ENCODE peak calls at places on chromosomes 1 and 21, in four cellular contexts. N is A549, A is esophagus muscularis mucosa, W is transverse colon. M is an unnamed sample.

GRCh38 chr1:75937034-75937433 is 4.8 kb upstream of the ASB17 start:
- DNase-seq in A (no peak), W (no peak), N (no peak), M (no peak)

GRCh38 chr1:60958001-60958400 is 124.4 kb upstream of the NFIA start:
- DNase-seq in N (no peak), A (no peak), W (no peak), M (no peak)

GRCh38 chr1:45205910-45206721 is at the start of gene ZSWIM5:
- DNase-seq in N (peak; percentile 52), A (no peak), W (peak; percentile 71), M (peak; percentile 85)

GRCh38 chr1:11062965-11063401 is 3.2 kb upstream of the SRM start:
- DNase-seq in A (no peak), N (no peak), W (no peak), M (no peak)

GRCh38 chr1:8263806-8264205 is 54.1 kb upstream of the SLC45A1 start:
- DNase-seq in N (no peak), W (no peak), A (no peak), M (no peak)

GRCh38 chr1:86648255-86648654 is 56.1 kb upstream of the SH3GLB1 start:
- DNase-seq in A (no peak), N (no peak), W (no peak), M (no peak)

GRCh38 chr1:148309940-148310500 is 157.9 kb upstream of the NBPF11 start:
- DNase-seq in A (no peak), W (no peak), N (no peak), M (no peak)

GRCh38 chr1:84510668-84511067 is 4.3 kb upstream of the GNG5 start:
- DNase-seq in N (no peak), W (no peak), A (no peak), M (no peak)

GRCh38 chr1:153932071-153932592 is 9.4 kb upstream of the GATAD2B start:
- DNase-seq in W (no peak), A (no peak), N (no peak), M (no peak)

GRCh38 chr21:39502631-39503030 is 50.9 kb downstream of the SH3BGR start:
- DNase-seq in A (no peak), N (no peak), W (no peak), M (no peak)

GRCh38 chr1:103525607-103526507 is at the start of gene RNPC3:
- DNase-seq in W (peak; percentile 91), N (peak; percentile 84), A (peak; percentile 96), M (peak; percentile 92)

GRCh38 chr1:185044981-185045792 is at the start of gene RNF2:
- DNase-seq in W (peak; percentile 84), N (peak; percentile 75), A (peak; percentile 93), M (peak; percentile 83)

GRCh38 chr1:42981406-42981805 is 22.7 kb upstream of the SLC2A1 start:
- DNase-seq in A (no peak), W (no peak), N (no peak), M (no peak)

GRCh38 chr1:224615861-224616760 is at the start of gene CNIH3:
- DNase-seq in N (peak; percentile 56), W (no peak), A (no peak), M (peak; percentile 32)

GRCh38 chr1:44696789-44697188 is 22.3 kb downstream of the ARMH1 start:
- DNase-seq in W (no peak), N (no peak), A (no peak), M (no peak)

GRCh38 chr1:90616395-90616794 is 100.7 kb downstream of the BARHL2 start:
- DNase-seq in W (no peak), N (peak; percentile 31), A (no peak), M (no peak)

GRCh38 chr1:224513787-224514209 is 79.2 kb upstream of the WDR26 start:
- DNase-seq in A (peak; percentile 95), W (peak; percentile 89), N (peak; percentile 76), M (peak; percentile 84)

GRCh38 chr1:5297199-5297877 is 642.9 kb downstream of the AJAP1 start:
- DNase-seq in W (no peak), A (no peak), N (no peak), M (no peak)

GRCh38 chr21:28186604-28187003 is 806.1 kb downstream of the LTN1 start:
- DNase-seq in N (no peak), A (no peak), W (no peak), M (no peak)

GRCh38 chr1:74316302-74316701 is 81.1 kb downstream of the TNNI3K start:
- DNase-seq in W (no peak), A (no peak), N (no peak), M (no peak)

GRCh38 chr21:42624936-42625335 is 28.5 kb upstream of the PDE9A start:
- DNase-seq in A (no peak), W (no peak), N (no peak), M (no peak)

GRCh38 chr1:236139495-236139894 is 2.8 kb upstream of the GPR137B start:
- DNase-seq in W (no peak), A (no peak), N (no peak), M (no peak)

GRCh38 chr21:46089285-46089684 is 8.6 kb upstream of the COL6A2 start:
- DNase-seq in A (peak; percentile 84), N (no peak), W (no peak), M (no peak)

GRCh38 chr1:18770799-18771198 is 88.7 kb downstream of the TAS1R2 start:
- DNase-seq in N (no peak), A (no peak), W (no peak), M (no peak)

GRCh38 chr1:5404412-5405203 is 587.6 kb downstream of the NPHP4 start:
- DNase-seq in A (no peak), W (no peak), N (no peak), M (no peak)

GRCh38 chr1:165501975-165502358 is 41.8 kb upstream of the LRRC52 start:
- DNase-seq in W (no peak), A (peak; percentile 90), N (no peak), M (no peak)

GRCh38 chr1:244049142-244049968 is 1.7 kb upstream of the ZBTB18 start:
- DNase-seq in N (no peak), W (peak; percentile 62), A (no peak), M (peak; percentile 33)

GRCh38 chr1:201009967-201010645 is 13.4 kb downstream of the KIF21B start:
- DNase-seq in A (no peak), N (no peak), W (no peak), M (no peak)

GRCh38 chr1:243525085-243525487 is 269.2 kb downstream of the SDCCAG8 start:
- DNase-seq in A (no peak), N (peak; percentile 31), W (no peak), M (no peak)

GRCh38 chr1:2611034-2611501 is 21.7 kb downstream of the MMEL1 start:
- DNase-seq in A (no peak), W (peak; percentile 77), N (no peak), M (no peak)

GRCh38 chr1:20426923-20427322 is 59.1 kb downstream of the CAMK2N1 start:
- DNase-seq in W (no peak), N (peak; percentile 31), A (no peak), M (no peak)

GRCh38 chr1:4081806-4082645 is 182.0 kb upstream of the C1orf174 start:
- DNase-seq in A (no peak), N (no peak), W (no peak), M (no peak)

GRCh38 chr1:30908446-30908885 is at the start of gene SDC3:
- DNase-seq in N (no peak), W (peak; percentile 27), A (no peak), M (no peak)

GRCh38 chr1:32703479-32704291 is 1.1 kb upstream of the SYNC start:
- DNase-seq in W (no peak), N (peak; percentile 70), A (no peak), M (peak; percentile 60)

GRCh38 chr1:98322966-98323365 is 338.6 kb upstream of the SNX7 start:
- DNase-seq in W (no peak), N (no peak), A (no peak), M (no peak)

GRCh38 chr1:167808104-167808503 is 86.3 kb downstream of the MPZL1 start:
- DNase-seq in A (no peak), W (no peak), N (no peak), M (no peak)

DNA sequence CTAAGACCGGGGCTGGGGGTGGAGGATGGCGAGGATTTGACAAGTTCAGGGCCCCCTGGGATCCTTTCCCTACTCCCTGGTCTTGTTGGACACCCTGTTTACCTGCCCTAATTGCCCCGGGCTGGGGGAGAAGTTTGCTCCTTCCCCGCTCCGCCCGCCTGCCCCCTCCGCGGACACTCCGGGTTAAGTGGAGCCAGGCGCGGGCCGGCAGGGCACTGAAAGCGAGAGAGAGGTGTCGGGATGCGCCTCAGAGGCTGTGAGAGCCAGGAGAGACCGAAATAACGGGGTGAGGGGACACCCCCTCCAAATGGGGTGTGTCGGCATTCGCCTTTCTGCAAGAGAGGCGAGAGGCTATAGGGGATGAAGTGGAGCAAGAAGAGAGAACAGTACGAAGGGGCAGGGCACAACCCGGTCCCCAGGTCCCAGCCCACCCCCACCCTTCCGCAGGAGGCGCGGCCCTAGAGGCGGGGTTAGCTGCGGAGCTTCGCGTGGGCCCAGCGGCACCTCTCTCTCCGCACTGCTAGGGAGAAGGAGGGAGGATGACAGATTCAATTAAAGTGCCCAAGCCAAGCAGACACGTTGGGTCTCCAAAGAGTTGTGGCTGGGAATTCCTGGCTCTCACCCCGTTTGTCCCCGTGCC is 3.8 kb downstream of the EFNA3 start:
- DNase-seq in N (no peak), A (no peak), W (peak; percentile 64), M (peak; percentile 36)
- H3K4me3 ChIP-seq in N (peak overlapping the region; percentile 55), A (peak overlapping the region; percentile 18), W (peak overlapping the region; percentile 8), M (no peak overlapping the region)

DNA sequence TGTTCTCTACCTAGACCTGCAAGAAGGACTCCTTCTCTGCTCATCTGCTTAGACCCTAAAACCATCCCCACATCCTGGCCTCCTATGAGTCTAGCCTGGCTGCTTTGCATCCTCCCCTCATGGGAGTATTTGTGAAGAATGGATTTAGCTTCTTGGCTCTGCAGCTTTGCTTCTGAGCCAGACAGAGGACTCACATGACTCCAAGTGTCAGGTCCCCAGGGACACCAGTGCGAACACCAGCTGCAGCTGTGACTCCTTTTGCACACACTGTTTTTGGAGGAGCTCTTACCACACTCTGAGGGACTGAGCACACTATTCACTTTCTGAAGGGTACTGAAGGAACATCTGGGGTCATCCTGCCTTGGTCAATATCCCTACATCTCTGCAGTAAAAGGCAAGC is 131.8 kb upstream of the SGIP1 start:
- DNase-seq in N (no peak), W (peak; percentile 51), A (no peak), M (peak; percentile 28)
- TF ChIP-seq POLR2A in N (no peak), W (no peak), A (no peak), M (no peak)

DNA sequence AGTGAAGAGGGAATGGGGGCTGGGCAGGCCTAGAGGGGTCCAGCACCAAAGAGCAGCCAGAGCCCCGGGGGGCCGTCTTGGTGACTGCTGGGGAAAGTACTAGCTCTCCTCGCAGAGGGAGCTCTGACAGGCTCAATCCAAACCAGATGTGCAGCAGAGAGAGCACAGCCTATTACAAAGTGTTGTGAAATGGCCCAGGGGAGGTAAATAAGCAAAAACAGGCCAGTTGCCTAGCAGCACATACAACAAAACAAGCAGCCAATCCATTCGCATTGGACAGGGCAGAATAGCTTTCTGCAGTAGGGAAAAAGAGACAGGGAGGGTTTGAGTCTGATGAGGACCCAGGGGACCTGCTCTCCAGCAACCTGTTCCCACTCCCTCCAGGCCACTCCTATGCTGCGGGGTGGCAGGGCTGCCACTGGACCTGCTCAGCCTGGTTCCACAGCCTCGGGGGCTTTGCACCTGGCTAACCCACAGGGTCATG is 239.6 kb upstream of the FGGY start:
- DNase-seq in N (peak; percentile 68), W (peak; percentile 47), A (peak; percentile 95), M (peak; percentile 70)
- TF ChIP-seq EP300 in N (no peak), W (no peak), A (no peak), M (peak; percentile 85)

DNA sequence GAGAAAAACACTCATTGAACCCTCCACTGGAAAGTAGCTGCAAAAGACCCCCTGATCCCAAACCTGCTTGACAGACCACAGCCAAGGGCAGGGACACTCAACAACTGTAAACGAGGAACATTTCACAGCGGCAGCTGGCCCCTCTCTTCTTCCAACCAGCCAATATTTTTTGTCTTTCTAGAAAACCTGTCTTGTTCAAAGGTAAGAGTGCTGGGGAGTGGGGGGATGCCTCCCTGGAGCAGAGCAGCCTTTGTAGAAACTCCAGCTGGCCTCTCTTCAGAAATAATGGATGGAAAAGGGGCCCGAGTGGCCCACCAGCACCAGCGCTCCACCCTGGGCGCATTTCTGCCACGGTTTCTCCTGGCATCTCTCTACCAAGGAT is 384.0 kb downstream of the RRAGC start:
- DNase-seq in A (no peak), W (no peak), N (no peak), M (no peak)
- H3K4me3 ChIP-seq in A (no peak overlapping the region), W (no peak overlapping the region), N (no peak overlapping the region), M (no peak overlapping the region)

M was measured in ovary.